ENCODE peak calls at places on chromosomes 7 and 10, in seven cellular contexts. T is fibroblast of mammary gland, Q is A673, P is bronchial epithelial cell, S is AG10803, Y is pancreas, O is neural crest cell. U is an unnamed sample.

GRCh38 chr10:128687408-128687807 is 561.2 kb upstream of the MKI67 start:
- DNase-seq in Q (no peak), T (no peak), P (no peak), O (no peak), Y (no peak), S (no peak), U (no peak)

GRCh38 chr10:101091546-101092290 is 29.9 kb downstream of the KAZALD1 start:
- DNase-seq in P (peak), S (no peak), Y (no peak), O (no peak), Q (no peak), T (no peak), U (no peak)

GRCh38 chr10:108393111-108393510 is 1228.6 kb upstream of the SORCS1 start:
- DNase-seq in S (peak), Y (no peak), T (peak), P (peak), Q (peak), O (no peak), U (no peak)

GRCh38 chr7:134220236-134220635 is 93.1 kb downstream of the LRGUK start:
- DNase-seq in S (no peak), T (no peak), P (no peak), O (no peak), Y (no peak), Q (no peak), U (no peak)

GRCh38 chr10:101014966-101015581 is 15.5 kb downstream of the LZTS2 start:
- DNase-seq in T (peak), S (peak), O (no peak), Y (no peak), P (peak), Q (peak), U (no peak)

GRCh38 chr10:124551755-124552154 is 90.1 kb downstream of the LHPP start:
- DNase-seq in O (no peak), Q (no peak), S (no peak), T (no peak), Y (no peak), P (no peak), U (no peak)

GRCh38 chr7:50092579-50093411 is at the start of gene ZPBP:
- DNase-seq in Q (peak), Y (peak), T (peak), S (peak), P (peak), O (peak), U (peak)

GRCh38 chr7:90459888-90460287 is 9.6 kb upstream of the PTTG1IP2 start:
- DNase-seq in O (no peak), Q (peak), S (no peak), Y (no peak), P (no peak), T (no peak), U (no peak)

GRCh38 chr10:48557511-48558123 is 47.3 kb downstream of the ARHGAP22 start:
- DNase-seq in T (no peak), O (no peak), Y (no peak), S (peak), Q (no peak), P (no peak), U (no peak)

GRCh38 chr7:67462781-67463191 is 466.2 kb downstream of the TYW1 start:
- DNase-seq in Y (no peak), S (peak), O (peak), T (no peak), P (no peak), Q (no peak), U (no peak)

GRCh38 chr7:98562336-98563182 is 54.5 kb upstream of the NPTX2 start:
- DNase-seq in Y (no peak), P (no peak), Q (no peak), T (no peak), O (no peak), S (no peak), U (no peak)

GRCh38 chr10:95867866-95868265 is 39.9 kb upstream of the CC2D2B start:
- DNase-seq in O (no peak), Y (no peak), T (no peak), Q (no peak), P (no peak), S (no peak), U (no peak)

GRCh38 chr7:116859323-116859722 is 3.1 kb upstream of the CAPZA2 start:
- DNase-seq in P (peak), Q (no peak), Y (no peak), O (no peak), T (peak), S (peak), U (no peak)

GRCh38 chr10:32190890-32191491 is 134.8 kb upstream of the KIF5B start:
- DNase-seq in P (peak), Q (peak), O (no peak), Y (no peak), T (peak), S (peak), U (peak)

GRCh38 chr10:132201111-132201989 is 14.6 kb downstream of the DPYSL4 start:
- DNase-seq in Q (no peak), S (no peak), P (no peak), Y (peak), O (no peak), T (no peak), U (no peak)

GRCh38 chr10:110634527-110635209 is 9.5 kb upstream of the RBM20 start:
- DNase-seq in O (no peak), Y (peak), P (no peak), S (no peak), Q (peak), T (no peak), U (no peak)

GRCh38 chr7:32501522-32501921 is 6.2 kb downstream of the AVL9 start:
- DNase-seq in T (peak), P (peak), O (no peak), Q (peak), Y (no peak), S (peak), U (no peak)

GRCh38 chr10:49023752-49024151 is 84.1 kb upstream of the LRRC18 start:
- DNase-seq in Q (no peak), P (no peak), S (peak), Y (no peak), O (no peak), T (peak), U (no peak)

GRCh38 chr10:31467791-31468535 is 148.9 kb downstream of the ZEB1 start:
- DNase-seq in Y (peak), S (no peak), O (no peak), P (peak), T (no peak), Q (no peak), U (no peak)

GRCh38 chr7:100640438-100641410 is 628 bp downstream of the TFR2 start:
- DNase-seq in P (no peak), O (no peak), Q (no peak), Y (no peak), S (no peak), T (no peak), U (no peak)

GRCh38 chr10:130804778-130805634 is 506.5 kb downstream of the TCERG1L start:
- DNase-seq in Q (no peak), P (no peak), T (no peak), S (no peak), O (no peak), Y (no peak), U (peak)

GRCh38 chr7:8627322-8627721 is 193.9 kb downstream of the NXPH1 start:
- DNase-seq in P (no peak), O (no peak), T (no peak), S (no peak), Q (no peak), Y (no peak), U (no peak)

GRCh38 chr7:41808541-41808940 is 105.7 kb upstream of the INHBA start:
- DNase-seq in Y (no peak), Q (no peak), O (no peak), P (no peak), S (no peak), T (no peak), U (no peak)

GRCh38 chr7:2054927-2055326 is 177.8 kb downstream of the MAD1L1 start:
- DNase-seq in P (no peak), T (no peak), O (no peak), S (no peak), Q (no peak), Y (peak), U (no peak)

GRCh38 chr7:131166066-131166465 is 161.6 kb upstream of the MKLN1 start:
- DNase-seq in O (no peak), S (peak), P (no peak), T (peak), Q (no peak), Y (no peak), U (no peak)

GRCh38 chr7:73623798-73624668 is at the start of gene MLXIPL:
- DNase-seq in T (peak), Y (peak), O (peak), P (peak), S (peak), Q (peak), U (peak)

GRCh38 chr7:18834574-18835361 is 282.7 kb downstream of the TWIST1 start:
- DNase-seq in Q (peak), P (no peak), T (peak), O (no peak), S (peak), Y (no peak), U (no peak)

GRCh38 chr7:138934861-138935260 is 46.3 kb downstream of the KIAA1549 start:
- DNase-seq in Q (peak), P (peak), T (peak), Y (no peak), O (no peak), S (peak), U (no peak)

GRCh38 chr7:23422904-23423303 is 47.4 kb downstream of the IGF2BP3 start:
- DNase-seq in P (no peak), Q (no peak), O (no peak), T (no peak), Y (no peak), S (no peak), U (no peak)

GRCh38 chr7:80505900-80506500 is 5.9 kb downstream of the GNAT3 start:
- DNase-seq in T (no peak), Y (no peak), P (no peak), O (no peak), S (no peak), Q (no peak), U (no peak)

GRCh38 chr7:957418-958220 is 3.1 kb upstream of the ADAP1 start:
- DNase-seq in T (no peak), O (no peak), Q (no peak), Y (peak), S (no peak), P (no peak), U (no peak)

GRCh38 chr10:58477122-58477521 is 35.5 kb upstream of the BICC1 start:
- DNase-seq in O (no peak), S (peak), T (peak), Q (peak), Y (no peak), P (no peak), U (no peak)

GRCh38 chr10:102449321-102450123 is 1.8 kb downstream of the C10orf95 start:
- DNase-seq in O (no peak), Q (peak), T (peak), P (peak), Y (peak), S (peak), U (peak)

GRCh38 chr10:76632158-76633051 is 1005.2 kb downstream of the KCNMA1 start:
- DNase-seq in S (no peak), O (no peak), Y (no peak), Q (no peak), P (peak), T (no peak), U (no peak)

GRCh38 chr10:11286261-11286989 is 268.8 kb downstream of the CELF2 start:
- DNase-seq in T (no peak), Q (no peak), S (no peak), P (no peak), Y (no peak), O (no peak), U (peak)

GRCh38 chr7:80876894-80877414 is 41.9 kb downstream of the SEMA3C start:
- DNase-seq in Y (no peak), O (no peak), Q (peak), P (no peak), T (peak), S (peak), U (no peak)

GRCh38 chr7:47591089-47591654 is 9.3 kb upstream of the TNS3 start:
- DNase-seq in T (no peak), O (no peak), Y (peak), P (no peak), Q (no peak), S (no peak), U (no peak)

GRCh38 chr7:47597379-47597778 is 15.5 kb upstream of the TNS3 start:
- DNase-seq in O (no peak), Y (peak), S (no peak), T (no peak), Q (no peak), P (no peak), U (no peak)

GRCh38 chr7:47596502-47597202 is 14.7 kb upstream of the TNS3 start:
- DNase-seq in S (no peak), Q (no peak), O (no peak), Y (peak), P (no peak), T (no peak), U (no peak)

GRCh38 chr7:47591655-47592572 is 10.0 kb upstream of the TNS3 start:
- DNase-seq in S (peak), O (no peak), T (peak), P (no peak), Y (peak), Q (no peak), U (no peak)

GRCh38 chr7:47594406-47594805 is 12.5 kb upstream of the TNS3 start:
- DNase-seq in Q (no peak), P (no peak), T (no peak), O (no peak), S (no peak), Y (peak), U (no peak)
- TF ChIP-seq CTCF in Q (no peak), P (no peak), T (no peak), O (no peak), S (no peak), Y (no peak), U (no peak)

GRCh38 chr10:97534746-97535367 is 36.1 kb downstream of the UBTD1 start:
- DNase-seq in Q (peak), S (no peak), Y (no peak), P (no peak), T (peak), O (no peak), U (peak)
- TF ChIP-seq CTCF in Q (peak), S (peak), Y (no peak), P (peak), T (peak), O (peak), U (peak)

GRCh38 chr7:151460474-151460855 is 20.5 kb upstream of the CRYGN start:
- DNase-seq in T (no peak), O (no peak), Y (no peak), S (peak), Q (no peak), P (no peak), U (no peak)
- TF ChIP-seq CTCF in T (no peak), O (no peak), Y (no peak), S (no peak), Q (no peak), P (no peak), U (no peak)

GRCh38 chr7:156019776-156020565 is 207.7 kb upstream of the SHH start:
- DNase-seq in O (no peak), Q (no peak), S (no peak), P (no peak), T (no peak), Y (no peak), U (no peak)

GRCh38 chr7:156017916-156018700 is 205.8 kb upstream of the SHH start:
- DNase-seq in Q (no peak), P (no peak), T (no peak), Y (no peak), S (no peak), O (no peak), U (no peak)

GRCh38 chr7:156017431-156017830 is 205.2 kb upstream of the SHH start:
- DNase-seq in S (no peak), Y (no peak), Q (no peak), P (no peak), T (no peak), O (no peak), U (no peak)

GRCh38 chr7:156020566-156020965 is 208.3 kb upstream of the SHH start:
- DNase-seq in P (no peak), S (no peak), Y (no peak), O (no peak), Q (no peak), T (no peak), U (no peak)

GRCh38 chr7:156019308-156019707 is 207.0 kb upstream of the SHH start:
- DNase-seq in Y (no peak), Q (no peak), T (no peak), O (no peak), P (no peak), S (no peak), U (no peak)
- TF ChIP-seq CTCF in Y (no peak), Q (no peak), T (no peak), O (no peak), P (no peak), S (no peak), U (no peak)

DNA sequence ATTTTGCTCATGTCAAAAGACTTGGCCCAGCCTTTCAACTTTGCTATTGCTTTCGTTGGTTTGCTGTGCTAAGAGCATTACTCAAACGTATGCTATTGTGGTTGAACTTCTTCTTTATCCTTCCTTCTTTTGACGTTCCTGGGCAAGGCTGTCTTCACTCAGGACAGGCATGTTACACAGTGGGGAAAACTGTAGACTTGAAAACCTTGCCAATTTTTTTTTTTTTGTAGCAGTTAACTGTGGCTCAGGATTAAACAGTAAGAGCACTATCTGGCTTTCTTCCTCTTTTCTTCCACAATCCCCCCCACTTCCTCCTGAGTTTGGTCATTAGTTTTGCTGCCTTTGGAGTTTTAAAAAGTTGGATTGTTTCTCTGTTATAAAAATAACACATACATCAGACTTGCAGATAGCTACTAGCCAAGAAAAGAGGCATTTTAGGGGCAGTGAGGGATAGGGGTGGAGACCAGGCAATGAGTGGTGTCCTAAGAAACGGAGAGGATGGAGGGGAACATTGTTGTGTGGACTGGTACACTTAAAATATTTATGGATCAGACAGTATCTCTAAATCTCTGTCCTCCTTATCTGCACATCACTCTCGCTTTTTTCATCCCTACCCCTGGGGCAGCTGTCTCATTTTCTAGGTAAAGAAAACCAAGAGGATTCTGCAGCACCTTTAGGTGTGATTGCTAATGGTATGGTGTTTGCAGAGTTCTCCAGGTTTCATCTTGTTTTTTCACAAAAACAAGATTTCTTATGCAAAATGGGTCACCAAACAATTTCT is 181.7 kb downstream of the LRMDA start:
- DNase-seq in P (no peak), Y (no peak), T (peak), S (peak), O (no peak), Q (no peak), U (no peak)
- TF ChIP-seq CTCF in P (no peak), Y (no peak), T (no peak), S (no peak), O (no peak), Q (no peak), U (no peak)

DNA sequence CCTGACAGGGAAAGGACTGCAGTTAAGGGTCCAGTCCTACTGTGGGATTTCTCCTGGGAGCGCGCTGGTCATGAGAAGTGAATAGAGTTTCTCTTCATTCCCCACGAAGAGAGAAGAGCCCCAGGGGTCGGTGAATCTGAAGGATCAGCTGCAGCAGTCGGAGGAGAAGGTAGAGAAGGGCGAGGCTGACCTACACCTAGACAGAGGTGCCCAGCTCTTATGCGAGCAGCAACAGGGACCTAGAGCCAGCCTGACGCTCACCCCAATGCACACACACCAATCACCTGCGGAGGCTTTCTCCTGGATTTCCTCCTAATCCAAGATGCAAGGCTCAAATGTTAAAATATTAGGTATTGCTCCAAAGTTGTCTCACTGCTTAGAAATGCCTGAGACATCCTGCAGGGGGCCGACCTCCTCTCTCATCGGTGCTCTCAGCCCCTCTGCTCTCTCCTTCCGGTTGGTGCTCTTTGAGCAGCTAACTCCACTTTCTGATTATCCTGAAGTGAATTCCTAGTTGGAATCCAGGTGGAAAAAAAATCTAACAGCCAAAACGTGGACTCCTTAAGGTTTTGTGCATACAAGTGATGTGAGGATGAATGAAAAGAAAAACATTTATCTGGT is 176.4 kb downstream of the AHR start:
- DNase-seq in T (no peak), S (no peak), Y (no peak), Q (peak), P (no peak), O (no peak), U (no peak)
- TF ChIP-seq CTCF in T (peak), S (no peak), Y (no peak), Q (peak), P (peak), O (peak), U (peak)

GRCh38 chr10:78260141-78260540 is 226.5 kb downstream of the RPS24 start:
- DNase-seq in Q (no peak), S (no peak), T (no peak), Y (no peak), O (no peak), P (no peak), U (no peak)

GRCh38 chr10:78255796-78256638 is 222.4 kb downstream of the RPS24 start:
- DNase-seq in T (peak), O (no peak), Q (no peak), S (peak), Y (no peak), P (peak), U (no peak)

GRCh38 chr10:78259394-78259793 is 225.7 kb downstream of the RPS24 start:
- DNase-seq in Q (no peak), O (no peak), T (no peak), P (no peak), Y (no peak), S (no peak), U (no peak)

GRCh38 chr10:78260675-78261074 is 227.0 kb downstream of the RPS24 start:
- DNase-seq in T (no peak), O (no peak), S (no peak), P (no peak), Q (no peak), Y (no peak), U (no peak)

GRCh38 chr10:78258303-78259030 is 224.8 kb downstream of the RPS24 start:
- DNase-seq in Q (no peak), P (peak), O (no peak), Y (no peak), S (no peak), T (no peak), U (no peak)
- TF ChIP-seq CTCF in Q (peak), P (peak), O (no peak), Y (no peak), S (no peak), T (no peak), U (peak)

U was measured in GM13977.